ENCODE peak calls at places on chromosomes 3 and 15, in eight cellular contexts. F is tibial nerve, V is IMR-90, N is esophagus muscularis mucosa, U is NB4, G is A549, C is stomach, R is right lobe of liver. M is an unnamed sample.

GRCh38 chr3:122025296-122025695 is 3.2 kb upstream of the ILDR1 start:
- DNase-seq in F (no peak), V (no peak), N (no peak), U (no peak), G (no peak), C (no peak), R (no peak), M (peak; percentile 37)

GRCh38 chr15:31276596-31277298 is 49.9 kb upstream of the KLF13 start:
- DNase-seq in F (no peak), V (no peak), N (peak; percentile 85), U (no peak), G (no peak), C (peak; percentile 21), R (no peak), M (no peak)

GRCh38 chr3:49654955-49655556 is 19.1 kb upstream of the APEH start:
- DNase-seq in F (no peak), V (no peak), N (no peak), U (no peak), G (no peak), C (peak; percentile 44), R (no peak), M (no peak)

GRCh38 chr3:171435143-171435542 is 25.1 kb downstream of the TNIK start:
- DNase-seq in F (no peak), V (no peak), N (no peak), U (no peak), G (no peak), C (no peak), R (no peak), M (no peak)

GRCh38 chr3:143476965-143477640 is 357.5 kb downstream of the CHST2 start:
- DNase-seq in F (no peak), V (no peak), N (no peak), U (peak; percentile 4), G (no peak), C (no peak), R (no peak), M (no peak)

GRCh38 chr3:70873686-70874085 is 561.2 kb upstream of the MDFIC2 start:
- DNase-seq in F (no peak), V (no peak), N (no peak), U (no peak), G (no peak), C (no peak), R (no peak), M (no peak)

GRCh38 chr15:70185251-70185711 is 87.6 kb upstream of the TLE3 start:
- DNase-seq in F (no peak), V (no peak), N (no peak), U (no peak), G (no peak), C (no peak), R (no peak), M (no peak)

GRCh38 chr15:73582961-73583360 is 50.2 kb downstream of the NPTN start:
- DNase-seq in F (no peak), V (no peak), N (no peak), U (no peak), G (no peak), C (no peak), R (no peak), M (no peak)

GRCh38 chr3:150170843-150171513 is 200.3 kb upstream of the PFN2 start:
- DNase-seq in F (no peak), V (peak; percentile 43), N (peak; percentile 72), U (no peak), G (no peak), C (no peak), R (no peak), M (no peak)

GRCh38 chr3:126125781-126126251 is 41.9 kb upstream of the SLC41A3 start:
- DNase-seq in F (no peak), V (no peak), N (peak; percentile 82), U (no peak), G (no peak), C (peak; percentile 15), R (peak; percentile 2), M (no peak)

GRCh38 chr3:30297112-30297511 is 309.3 kb upstream of the TGFBR2 start:
- DNase-seq in F (no peak), V (no peak), N (no peak), U (no peak), G (no peak), C (no peak), R (no peak), M (no peak)

GRCh38 chr15:58383876-58384275 is 47.9 kb upstream of the LIPC start:
- DNase-seq in F (no peak), V (no peak), N (no peak), U (no peak), G (no peak), C (no peak), R (no peak), M (no peak)

DNA sequence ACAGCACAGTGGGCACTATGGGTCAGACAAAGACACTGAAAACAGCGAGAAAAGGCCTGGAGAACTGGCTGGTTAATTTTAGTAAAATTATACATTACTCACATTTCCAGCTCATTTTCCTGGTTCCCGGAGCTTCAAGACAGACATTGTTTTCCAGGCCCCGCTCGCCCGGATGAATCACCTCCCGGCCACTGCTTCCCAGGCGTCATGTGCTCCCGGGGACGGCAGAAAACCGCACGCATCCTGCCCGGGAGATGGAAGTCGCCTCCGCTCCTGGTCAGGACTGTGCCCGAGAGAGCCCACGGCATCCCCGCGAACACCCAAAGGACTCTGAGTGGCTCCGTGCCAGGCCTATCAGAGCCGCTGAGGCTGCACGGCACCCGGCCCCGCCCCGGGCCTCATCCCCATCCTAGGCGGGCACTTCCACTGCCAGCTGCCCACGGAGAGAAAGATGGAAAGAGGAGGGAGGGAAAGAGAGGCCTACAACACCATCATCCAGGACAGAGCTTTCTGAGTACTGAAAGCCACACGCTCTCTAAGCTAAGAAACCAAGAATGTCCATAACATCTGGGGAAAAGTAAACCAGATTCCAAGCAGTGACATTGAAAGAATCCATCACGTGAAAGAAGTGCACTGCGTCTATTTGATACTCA is 75.1 kb downstream of the VGLL4 start:
- DNase-seq in F (peak; percentile 72), V (peak; percentile 93), N (no peak), U (no peak), G (peak; percentile 52), C (no peak), R (peak; percentile 62), M (no peak)
- TF ChIP-seq POLR2A in F (no peak), V (peak; percentile 34), N (no peak), U (no peak), G (no peak), C (no peak), R (no peak), M (no peak)

DNA sequence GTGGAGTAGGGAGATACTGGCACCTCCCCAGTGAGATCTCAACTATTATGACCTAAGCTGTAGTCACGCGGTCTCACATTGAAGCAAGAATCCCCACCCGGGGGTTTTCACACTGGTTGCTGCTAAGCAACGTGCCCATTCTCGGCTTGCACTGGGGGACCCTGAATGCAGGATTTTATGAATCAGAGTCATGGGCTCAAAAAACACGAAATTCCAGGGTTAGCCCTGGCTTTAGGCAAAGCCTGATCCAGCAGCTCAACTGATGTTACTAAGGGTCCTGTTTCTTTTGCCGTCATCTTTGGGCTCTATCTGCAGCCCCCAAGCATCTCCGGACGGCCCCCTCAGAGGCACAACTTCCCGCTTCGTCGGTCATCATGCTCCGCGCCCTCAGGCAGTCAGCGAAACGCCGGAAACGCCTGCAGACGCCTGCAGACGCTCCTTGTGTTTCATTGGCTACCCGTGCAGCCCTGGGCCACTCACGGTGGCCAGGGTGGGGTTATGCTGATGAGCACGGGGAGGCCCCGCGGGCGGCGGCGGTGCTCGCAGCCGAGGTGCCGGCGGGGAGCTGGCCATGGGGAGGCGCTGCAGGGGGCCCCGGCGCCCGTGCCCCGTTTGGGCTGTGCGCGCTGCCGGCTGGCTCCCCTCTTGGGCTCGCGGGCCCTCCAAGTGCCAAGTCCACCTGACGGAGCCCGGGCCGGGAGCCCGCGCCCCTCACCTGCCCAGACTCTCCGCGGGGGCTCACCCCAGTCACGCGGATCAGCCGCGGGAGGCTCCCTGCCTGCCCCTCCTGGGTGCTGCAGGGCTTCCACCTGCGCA is 25.8 kb downstream of the EFCC1 start:
- DNase-seq in F (peak; percentile 74), V (peak; percentile 48), N (peak; percentile 96), U (peak; percentile 96), G (peak; percentile 88), C (peak; percentile 94), R (peak; percentile 87), M (peak; percentile 99)
- TF ChIP-seq POLR2A in F (peak; percentile 34), V (no peak), N (no peak), U (peak; percentile 73), G (peak; percentile 31), C (peak; percentile 22), R (peak; percentile 20), M (no peak)

DNA sequence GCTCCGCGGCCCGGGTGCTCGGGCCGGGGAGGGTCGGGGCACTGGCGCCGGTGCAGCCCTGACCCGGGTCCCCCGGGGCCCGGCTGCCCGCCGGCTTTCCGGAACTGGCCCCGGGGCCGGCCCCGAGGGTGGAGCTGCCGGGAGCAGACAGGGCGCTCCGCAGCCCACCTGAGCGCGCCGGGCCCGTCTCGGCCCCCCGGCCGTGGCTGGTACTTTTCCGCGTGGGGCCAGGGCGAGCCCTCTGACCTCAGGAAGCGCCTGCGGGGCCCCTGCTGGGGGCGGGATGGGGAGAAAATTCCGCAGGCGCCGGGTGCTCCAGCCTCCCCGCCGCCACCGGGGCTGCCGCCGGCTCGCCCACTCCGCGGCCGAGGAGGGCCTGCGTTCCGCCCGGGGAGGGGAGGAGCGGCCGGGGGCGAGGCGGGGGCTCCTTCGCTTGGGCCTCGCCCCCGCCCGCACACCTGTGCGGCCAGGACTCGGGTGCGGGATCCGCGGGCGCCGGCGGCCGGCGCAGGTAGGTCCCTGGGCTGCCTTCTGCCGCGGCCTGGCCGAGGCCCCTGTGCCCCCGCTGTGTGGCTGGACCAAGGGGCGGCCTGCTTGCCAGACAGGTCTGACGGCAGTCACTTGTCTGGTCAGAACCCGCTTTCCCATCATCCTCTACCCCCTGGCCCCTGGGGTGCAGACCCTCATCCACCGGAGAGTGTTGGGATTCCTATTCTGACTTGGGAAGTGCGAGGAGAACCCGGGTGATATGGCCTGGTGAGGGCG is 3.5 kb downstream of the FURIN start:
- DNase-seq in F (no peak), V (no peak), N (no peak), U (peak; percentile 61), G (no peak), C (no peak), R (no peak), M (no peak)
- TF ChIP-seq POLR2A in F (no peak), V (no peak), N (no peak), U (no peak), G (no peak), C (no peak), R (no peak), M (no peak)

GRCh38 chr3:64743844-64744243 is 56.0 kb upstream of the ADAMTS9 start:
- DNase-seq in F (no peak), V (no peak), N (no peak), U (no peak), G (no peak), C (no peak), R (no peak), M (no peak)

GRCh38 chr3:64741344-64741743 is 53.5 kb upstream of the ADAMTS9 start:
- DNase-seq in F (peak; percentile 69), V (peak; percentile 37), N (no peak), U (no peak), G (no peak), C (no peak), R (no peak), M (no peak)

GRCh38 chr3:64743166-64743565 is 55.4 kb upstream of the ADAMTS9 start:
- DNase-seq in F (no peak), V (no peak), N (no peak), U (no peak), G (no peak), C (no peak), R (no peak), M (no peak)

DNA sequence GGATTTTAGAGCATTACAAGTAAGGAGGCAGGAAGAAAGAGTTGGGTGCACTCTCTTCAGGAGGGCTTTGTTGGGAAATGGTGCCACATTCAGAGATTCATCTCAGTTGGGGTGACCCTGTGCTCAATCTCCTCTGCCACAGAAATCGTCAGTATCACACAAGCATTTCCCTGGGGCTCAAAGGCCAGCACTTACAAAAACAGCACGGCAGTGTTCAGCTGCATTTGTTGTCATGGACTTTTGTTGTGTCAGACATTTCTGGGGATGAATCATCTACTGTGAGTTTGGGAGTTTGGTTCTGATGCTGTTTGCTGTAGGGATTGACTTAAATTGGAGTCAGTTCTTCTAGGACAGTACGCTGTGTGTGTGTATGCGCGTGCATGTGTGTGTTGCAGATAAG is 52.4 kb upstream of the ADAMTS9 start:
- DNase-seq in F (peak; percentile 16), V (peak; percentile 41), N (no peak), U (no peak), G (no peak), C (no peak), R (no peak), M (no peak)
- TF ChIP-seq POLR2A in F (no peak), V (no peak), N (no peak), U (no peak), G (no peak), C (no peak), R (no peak), M (no peak)